ENCODE peak calls at places on chromosomes 1 and 21, in nine cellular contexts. S is breast epithelium, X is left ventricle myocardium inferior, C is psoas muscle, E is heart left ventricle, P is SK-N-MC, K is IMR-90, Q is cardiac muscle cell, Z is PC-3. L is an unnamed sample.

GRCh38 chr1:218904401-218904800 is 269.3 kb upstream of the LYPLAL1 start:
- DNase-seq in S (no peak), X (no peak), C (no peak), E (no peak), P (no peak), K (no peak), Q (peak; percentile 47), Z (no peak), L (no peak)

GRCh38 chr1:25615172-25615541 is 1.4 kb upstream of the MAN1C1 start:
- DNase-seq in S (no peak), X (no peak), C (no peak), E (no peak), P (no peak), K (no peak), Q (no peak), Z (peak; percentile 54), L (no peak)

GRCh38 chr1:203379831-203380230 is 28.9 kb upstream of the FMOD start:
- DNase-seq in S (no peak), X (no peak), C (no peak), E (no peak), P (no peak), K (no peak), Q (no peak), Z (no peak), L (peak; percentile 8)

GRCh38 chr1:54859687-54860391 is 27.2 kb downstream of the DHCR24 start:
- DNase-seq in S (no peak), X (no peak), C (no peak), E (no peak), P (no peak), K (no peak), Q (no peak), Z (peak; percentile 30), L (no peak)

GRCh38 chr1:24450321-24450720 is 34.7 kb downstream of the NIPAL3 start:
- DNase-seq in S (no peak), X (no peak), C (no peak), E (no peak), P (no peak), K (no peak), Q (no peak), Z (no peak), L (no peak)

GRCh38 chr1:237953238-237953637 is 62.5 kb upstream of the ZP4 start:
- DNase-seq in S (no peak), X (no peak), C (no peak), E (no peak), P (no peak), K (no peak), Q (no peak), Z (peak; percentile 49), L (no peak)

GRCh38 chr21:17613242-17613676 is 558 bp upstream of the BTG3 start:
- DNase-seq in S (peak; percentile 39), X (no peak), C (peak; percentile 37), E (peak; percentile 29), P (no peak), K (no peak), Q (peak; percentile 40), Z (no peak), L (no peak)

GRCh38 chr1:16204634-16205332 is 7.7 kb downstream of the ARHGEF19 start:
- DNase-seq in S (no peak), X (no peak), C (no peak), E (no peak), P (no peak), K (no peak), Q (no peak), Z (peak; percentile 35), L (peak; percentile 65)

GRCh38 chr1:25779894-25780293 is 20.1 kb upstream of the SELENON start:
- DNase-seq in S (no peak), X (no peak), C (no peak), E (no peak), P (no peak), K (no peak), Q (no peak), Z (no peak), L (no peak)

GRCh38 chr1:50978144-50978851 is 8.3 kb downstream of the CDKN2C start:
- DNase-seq in S (no peak), X (peak; percentile 67), C (peak; percentile 74), E (peak; percentile 82), P (no peak), K (peak; percentile 49), Q (peak; percentile 65), Z (peak; percentile 74), L (peak; percentile 83)

GRCh38 chr1:30636621-30637020 is 86.8 kb downstream of the MATN1 start:
- DNase-seq in S (no peak), X (no peak), C (no peak), E (no peak), P (no peak), K (no peak), Q (no peak), Z (no peak), L (no peak)

GRCh38 chr1:226082587-226082917 is 20.0 kb downstream of the H3-3A start:
- DNase-seq in S (no peak), X (no peak), C (no peak), E (no peak), P (no peak), K (no peak), Q (no peak), Z (no peak), L (no peak)

GRCh38 chr1:222240536-222241181 is 307.2 kb downstream of the HHIPL2 start:
- DNase-seq in S (no peak), X (no peak), C (no peak), E (no peak), P (no peak), K (peak; percentile 89), Q (peak; percentile 37), Z (peak; percentile 55), L (no peak)

GRCh38 chr1:6133146-6133895 is 46.8 kb downstream of the CHD5 start:
- DNase-seq in S (no peak), X (no peak), C (no peak), E (peak; percentile 6), P (no peak), K (no peak), Q (no peak), Z (no peak), L (no peak)

GRCh38 chr21:45047257-45047656 is 27.1 kb upstream of the ADARB1 start:
- DNase-seq in S (no peak), X (no peak), C (no peak), E (no peak), P (no peak), K (no peak), Q (no peak), Z (no peak), L (no peak)

GRCh38 chr21:43574741-43575465 is 84.4 kb downstream of the HSF2BP start:
- DNase-seq in S (no peak), X (peak; percentile 46), C (peak; percentile 38), E (peak; percentile 47), P (no peak), K (no peak), Q (no peak), Z (no peak), L (no peak)

GRCh38 chr1:150763631-150764223 is 1.9 kb downstream of the CTSS start:
- DNase-seq in S (no peak), X (no peak), C (no peak), E (no peak), P (no peak), K (peak; percentile 15), Q (no peak), Z (no peak), L (no peak)
- H3K4me3 ChIP-seq in S (no peak overlapping the region), X (peak overlapping the region; percentile 55), C (peak overlapping the region; percentile 50), E (no peak overlapping the region), P (no peak overlapping the region), K (no peak overlapping the region), Q (no peak overlapping the region), Z (no peak overlapping the region), L (no peak overlapping the region)

GRCh38 chr1:27849951-27850350 is 19.4 kb downstream of the PPP1R8 start:
- DNase-seq in S (no peak), X (no peak), C (no peak), E (no peak), P (no peak), K (no peak), Q (no peak), Z (no peak), L (no peak)
- H3K36me3 ChIP-seq in S (no peaks in the 10 kb centered on the region), X (peaks cover 69% of the 10 kb centered on the region), C (peaks cover 69% of the 10 kb centered on the region), E (peaks cover 27% of the 10 kb centered on the region), P (peaks cover 61% of the 10 kb centered on the region), K (peaks cover 41% of the 10 kb centered on the region), Q (peaks cover 50% of the 10 kb centered on the region), Z (peaks cover 41% of the 10 kb centered on the region), L (peaks cover 49% of the 10 kb centered on the region)

GRCh38 chr21:35254006-35254751 is 205.1 kb upstream of the RUNX1 start:
- DNase-seq in S (no peak), X (no peak), C (no peak), E (no peak), P (no peak), K (peak; percentile 87), Q (peak; percentile 88), Z (peak; percentile 68), L (no peak)
- H3K27ac ChIP-seq in S (peak overlapping the region; percentile 86), X (peak overlapping the region; percentile 8), C (peak overlapping the region; percentile 97), E (no peak overlapping the region), P (no peak overlapping the region), K (peak overlapping the region; percentile 32), Q (no peak overlapping the region), Z (peak overlapping the region; percentile 92), L (no peak overlapping the region)

GRCh38 chr1:210250998-210251679 is 18.5 kb downstream of the SERTAD4 start:
- DNase-seq in S (no peak), X (peak; percentile 40), C (peak; percentile 34), E (peak; percentile 54), P (peak; percentile 45), K (no peak), Q (peak; percentile 41), Z (peak; percentile 84), L (peak; percentile 82)

GRCh38 chr1:210254298-210254697 is 21.7 kb downstream of the SERTAD4 start:
- DNase-seq in S (no peak), X (no peak), C (no peak), E (no peak), P (no peak), K (no peak), Q (no peak), Z (no peak), L (no peak)

GRCh38 chr1:210252621-210253041 is 20.0 kb downstream of the SERTAD4 start:
- DNase-seq in S (no peak), X (peak; percentile 58), C (no peak), E (peak; percentile 51), P (no peak), K (no peak), Q (peak; percentile 37), Z (no peak), L (peak; percentile 29)

GRCh38 chr1:210250665-210250997 is 18.0 kb downstream of the SERTAD4 start:
- DNase-seq in S (no peak), X (no peak), C (no peak), E (peak; percentile 49), P (no peak), K (no peak), Q (peak; percentile 35), Z (peak; percentile 25), L (peak; percentile 94)

DNA sequence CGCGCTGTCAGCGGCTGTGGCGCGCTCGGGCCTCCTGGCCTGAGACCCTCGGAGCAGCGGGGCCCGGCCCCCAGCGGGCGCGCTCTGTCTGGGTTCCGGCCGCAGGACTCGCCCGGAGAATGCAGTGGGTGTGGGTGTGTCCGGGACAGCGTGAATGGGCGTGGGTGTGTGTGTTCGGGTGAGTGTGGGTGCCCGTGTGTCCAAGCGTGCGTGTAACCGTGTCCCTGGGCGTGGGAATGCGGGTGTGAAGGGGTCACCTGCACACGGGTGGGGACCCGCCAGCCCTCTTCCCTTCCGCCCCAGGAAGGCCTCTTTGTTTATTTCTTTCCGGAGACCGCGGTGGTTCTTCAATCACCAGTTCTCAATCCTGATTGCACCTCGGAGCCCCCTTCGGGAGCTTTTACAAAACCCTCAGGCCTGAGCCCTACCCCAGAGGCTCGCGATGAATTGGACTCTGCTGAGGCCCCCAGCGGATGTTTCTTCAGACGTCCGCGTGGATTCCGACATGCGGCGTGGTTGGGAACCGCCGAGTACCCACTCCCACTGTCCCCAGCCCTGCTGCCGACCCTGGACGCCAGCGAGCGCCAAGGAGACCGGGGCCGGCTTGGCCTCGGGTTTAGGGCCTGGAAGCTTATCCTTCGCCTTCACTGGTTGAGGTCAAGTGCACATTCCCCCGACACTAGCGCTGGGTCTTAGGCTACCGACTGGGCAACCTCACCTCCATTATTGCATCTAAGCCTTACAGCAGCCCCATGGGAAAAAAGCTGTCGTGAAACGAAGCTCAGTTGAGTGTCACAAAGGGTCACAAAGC is 19.3 kb downstream of the SERTAD4 start:
- DNase-seq in S (no peak), X (no peak), C (no peak), E (peak; percentile 29), P (no peak), K (no peak), Q (no peak), Z (no peak), L (no peak)
- H3K4me3 ChIP-seq in S (peak overlapping the region; percentile 60), X (peak overlapping the region; percentile 70), C (peak overlapping the region; percentile 67), E (peak overlapping the region; percentile 55), P (peak overlapping the region; percentile 68), K (no peak overlapping the region), Q (peak overlapping the region; percentile 43), Z (peak overlapping the region; percentile 68), L (peak overlapping the region; percentile 59)